ENCODE peak calls at places on chromosomes 5 and 9, in five cellular contexts. S is RWPE2; I is osteoblast; V is fibroblast of lung; K is effector memory CD4-positive, alpha-beta T cell. F is an unnamed sample. For H3K27me3 and H3K4me1, the result is how much of the 10 kb centered on the place peaks cover.

GRCh38 chr9:114850871-114851270 is 45.0 kb upstream of the TNFSF15 start:
- DNase-seq in S (no peak), I (no peak), V (no peak), K (no peak), F (no peak)

GRCh38 chr5:18977880-18978279 is 1010.1 kb downstream of the CDH18 start:
- DNase-seq in S (no peak), I (no peak), V (no peak), K (no peak), F (no peak)

GRCh38 chr9:108599571-108599970 is 256.2 kb downstream of the ACTL7B start:
- DNase-seq in S (no peak), I (no peak), V (no peak), K (no peak), F (no peak)

GRCh38 chr5:10301842-10302610 is 5.7 kb downstream of the CMBL start:
- DNase-seq in S (peak), I (no peak), V (no peak), K (no peak), F (peak)

GRCh38 chr5:108548684-108549596 is 167.0 kb upstream of the FBXL17 start:
- DNase-seq in S (no peak), I (no peak), V (no peak), K (no peak), F (no peak)

GRCh38 chr9:33263936-33264472 is 504 bp downstream of the BAG1 start:
- DNase-seq in S (peak), I (peak), V (peak), K (peak), F (peak)

GRCh38 chr5:132981288-132981687 is 17.9 kb upstream of the AFF4 start:
- DNase-seq in S (no peak), I (no peak), V (no peak), K (no peak), F (no peak)

GRCh38 chr5:50694027-50694590 is 27.7 kb downstream of the PARP8 start:
- DNase-seq in S (no peak), I (no peak), V (peak), K (no peak), F (no peak)

GRCh38 chr5:159049844-159050318 is 49.8 kb downstream of the EBF1 start:
- DNase-seq in S (no peak), I (no peak), V (peak), K (no peak), F (no peak)

GRCh38 chr5:142902188-142902965 is 132.2 kb downstream of the ARHGAP26 start:
- DNase-seq in S (no peak), I (no peak), V (no peak), K (no peak), F (no peak)

GRCh38 chr5:98771389-98772109 is 1.9 kb upstream of the RGMB start:
- DNase-seq in S (no peak), I (peak), V (peak), K (peak), F (no peak)

GRCh38 chr5:42745426-42745825 is 11.2 kb upstream of the CCDC152 start:
- DNase-seq in S (no peak), I (no peak), V (peak), K (no peak), F (no peak)

GRCh38 chr9:76107487-76107886 is 217.0 kb downstream of the PCSK5 start:
- DNase-seq in S (no peak), I (no peak), V (no peak), K (no peak), F (no peak)

GRCh38 chr5:90169078-90169477 is 240.5 kb downstream of the CETN3 start:
- DNase-seq in S (no peak), I (no peak), V (no peak), K (no peak), F (no peak)

GRCh38 chr9:20364954-20365353 is 257.3 kb downstream of the MLLT3 start:
- DNase-seq in S (no peak), I (no peak), V (no peak), K (no peak), F (no peak)

GRCh38 chr9:125995006-125995405 is 247.8 kb downstream of the PBX3 start:
- DNase-seq in S (no peak), I (no peak), V (no peak), K (no peak), F (no peak)

GRCh38 chr5:35963381-35963843 is 25.0 kb upstream of the CAPSL start:
- DNase-seq in S (no peak), I (no peak), V (peak), K (no peak), F (no peak)

GRCh38 chr9:96232539-96233241 is 69.3 kb downstream of the HSD17B3 start:
- DNase-seq in S (no peak), I (peak), V (peak), K (no peak), F (no peak)

GRCh38 chr9:36985769-36986547 is 48.1 kb downstream of the PAX5 start:
- DNase-seq in S (peak), I (peak), V (no peak), K (no peak), F (no peak)

GRCh38 chr5:109328626-109329025 is 81.1 kb downstream of the PJA2 start:
- DNase-seq in S (no peak), I (peak), V (no peak), K (no peak), F (no peak)

GRCh38 chr9:96612105-96612965 is 7.3 kb downstream of the CDC14B start:
- DNase-seq in S (no peak), I (peak), V (peak), K (no peak), F (no peak)

GRCh38 chr9:71145179-71145578 is 23.8 kb upstream of the TRPM3 start:
- DNase-seq in S (no peak), I (no peak), V (no peak), K (no peak), F (no peak)

GRCh38 chr9:114055061-114055460 is 23.0 kb downstream of the AMBP start:
- DNase-seq in S (no peak), I (no peak), V (no peak), K (no peak), F (peak)

GRCh38 chr5:93721045-93721444 is 20.4 kb downstream of the POU5F2 start:
- DNase-seq in S (no peak), I (no peak), V (no peak), K (no peak), F (no peak)

GRCh38 chr5:96247733-96248132 is 185.3 kb downstream of the PCSK1 start:
- DNase-seq in S (no peak), I (no peak), V (no peak), K (no peak), F (no peak)

GRCh38 chr5:180006116-180006515 is 65.4 kb downstream of the RNF130 start:
- DNase-seq in S (no peak), I (no peak), V (no peak), K (no peak), F (no peak)

GRCh38 chr5:91469517-91470165 is 86.5 kb upstream of the ARRDC3 start:
- DNase-seq in S (no peak), I (no peak), V (no peak), K (no peak), F (no peak)

GRCh38 chr5:157366741-157367684 is 93.0 kb upstream of the NIPAL4 start:
- DNase-seq in S (no peak), I (no peak), V (peak), K (no peak), F (no peak)

GRCh38 chr9:19903076-19903475 is 114.2 kb upstream of the SLC24A2 start:
- DNase-seq in S (no peak), I (no peak), V (no peak), K (no peak), F (no peak)

GRCh38 chr5:35198096-35198495 is 32.2 kb downstream of the PRLR start:
- DNase-seq in S (no peak), I (no peak), V (peak), K (no peak), F (no peak)

GRCh38 chr9:121280715-121281613 is 13.0 kb downstream of the GSN start:
- DNase-seq in S (no peak), I (no peak), V (no peak), K (no peak), F (no peak)

GRCh38 chr9:133914483-133915342 is 77.4 kb downstream of the VAV2 start:
- DNase-seq in S (no peak), I (no peak), V (no peak), K (no peak), F (no peak)

GRCh38 chr9:110148384-110148783 is 59.6 kb downstream of the C9orf152 start:
- DNase-seq in S (no peak), I (no peak), V (no peak), K (no peak), F (peak)

GRCh38 chr5:167573274-167574127 is 717.9 kb upstream of the WWC1 start:
- DNase-seq in S (no peak), I (no peak), V (peak), K (no peak), F (no peak)

GRCh38 chr5:68290260-68290674 is 74.7 kb downstream of the PIK3R1 start:
- DNase-seq in S (no peak), I (peak), V (peak), K (no peak), F (no peak)

GRCh38 chr9:133461975-133462374 is 2.2 kb downstream of the CACFD1 start:
- DNase-seq in S (no peak), I (no peak), V (no peak), K (no peak), F (no peak)

GRCh38 chr9:138049779-138050471 is 172.3 kb downstream of the CACNA1B start:
- DNase-seq in S (peak), I (no peak), V (no peak), K (no peak), F (peak)

GRCh38 chr9:86965627-86966395 is 18.5 kb upstream of the GAS1 start:
- DNase-seq in S (no peak), I (no peak), V (peak), K (no peak), F (no peak)

GRCh38 chr5:17312358-17312757 is 94.9 kb downstream of the BASP1 start:
- DNase-seq in S (no peak), I (no peak), V (peak), K (no peak), F (no peak)

GRCh38 chr5:109567374-109568044 is 122.2 kb upstream of the MAN2A1 start:
- DNase-seq in S (no peak), I (peak), V (peak), K (no peak), F (no peak)

GRCh38 chr9:84154320-84154719 is 173.7 kb downstream of the RMI1 start:
- DNase-seq in S (no peak), I (no peak), V (peak), K (no peak), F (no peak)
- H3K27me3 ChIP-seq in S (under half), I (under half), V (under half), K (under half), F (under half)

DNA sequence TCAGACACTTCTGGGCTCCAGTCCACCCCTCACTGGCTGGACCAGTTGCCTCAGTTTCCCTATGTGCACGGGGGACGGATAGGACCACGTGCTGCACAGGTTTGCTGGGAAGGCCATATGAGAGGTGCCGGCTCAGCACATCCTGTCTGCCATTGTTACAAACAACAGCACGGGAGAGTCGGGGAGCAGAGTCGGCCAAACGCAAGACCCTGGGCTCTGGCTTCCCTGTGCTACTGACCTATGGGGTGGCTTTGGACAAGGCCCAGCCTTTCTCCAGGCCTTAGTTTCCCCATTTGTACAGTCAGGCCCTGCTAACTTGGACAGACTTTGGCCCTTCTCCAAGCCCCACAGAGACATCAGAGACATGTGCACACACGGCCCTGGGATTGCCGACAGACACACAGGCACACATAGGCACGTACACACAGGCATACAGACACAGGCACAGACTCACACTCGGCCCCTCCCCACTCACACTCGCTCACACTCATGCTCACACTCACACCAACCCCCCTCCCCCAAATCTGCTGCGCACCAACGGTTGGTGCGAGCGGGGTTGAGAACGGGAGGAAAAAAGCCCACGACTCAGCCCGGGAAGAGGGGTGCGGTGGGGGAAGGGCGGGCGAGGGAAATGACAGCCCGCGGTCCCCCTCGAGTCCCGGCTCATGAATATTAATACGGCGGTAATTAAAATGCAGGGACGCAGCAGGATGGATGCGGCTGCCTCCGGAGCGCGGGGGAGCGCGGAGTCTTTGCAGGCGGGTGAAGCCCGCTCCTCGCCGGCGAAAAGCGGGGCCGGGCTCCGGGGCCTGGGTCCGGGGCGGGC is 133.0 kb downstream of the C9orf50 start:
- DNase-seq in S (no peak), I (peak), V (peak), K (peak), F (peak)
- H3K4me1 ChIP-seq in S (under half), I (half or more), V (half or more), K (half or more), F (half or more)

GRCh38 chr5:151298063-151298462 is 5.5 kb downstream of the SLC36A3 start:
- DNase-seq in S (no peak), I (peak), V (no peak), K (no peak), F (no peak)
- H3K27me3 ChIP-seq in S (under half), I (under half), V (under half), K (under half), F (under half)

DNA sequence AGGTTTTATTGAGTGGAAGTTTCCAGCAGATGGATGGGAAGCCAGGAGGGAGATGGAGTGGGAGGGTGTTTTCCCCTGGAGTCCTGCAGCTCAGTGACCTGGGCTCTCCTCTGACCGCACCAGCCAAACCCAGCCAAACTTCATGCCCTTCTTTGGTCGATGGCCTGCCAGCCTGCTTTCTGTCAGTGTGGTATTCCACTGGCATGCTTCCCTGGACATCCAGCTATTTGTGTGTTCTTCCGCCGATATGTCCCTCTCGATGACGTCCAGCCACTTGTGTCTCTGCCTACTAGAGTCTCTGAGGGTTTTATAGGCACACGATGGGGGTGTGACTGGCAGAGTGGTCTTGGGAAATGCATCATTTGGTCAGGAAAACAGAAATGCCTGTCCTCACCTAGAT is 33.8 kb downstream of the GPBP1 start:
- DNase-seq in S (no peak), I (no peak), V (no peak), K (no peak), F (no peak)
- H3K4me1 ChIP-seq in S (under half), I (under half), V (under half), K (under half), F (half or more)

GRCh38 chr5:1371191-1371590 is 26.3 kb upstream of the CLPTM1L start:
- DNase-seq in S (no peak), I (no peak), V (no peak), K (no peak), F (peak)

GRCh38 chr5:1374030-1374679 is 29.3 kb upstream of the CLPTM1L start:
- DNase-seq in S (no peak), I (no peak), V (no peak), K (no peak), F (peak)

GRCh38 chr5:1374680-1375055 is 29.8 kb upstream of the CLPTM1L start:
- DNase-seq in S (no peak), I (peak), V (peak), K (no peak), F (peak)

GRCh38 chr5:1368756-1369155 is 23.9 kb upstream of the CLPTM1L start:
- DNase-seq in S (no peak), I (peak), V (no peak), K (no peak), F (peak)

DNA sequence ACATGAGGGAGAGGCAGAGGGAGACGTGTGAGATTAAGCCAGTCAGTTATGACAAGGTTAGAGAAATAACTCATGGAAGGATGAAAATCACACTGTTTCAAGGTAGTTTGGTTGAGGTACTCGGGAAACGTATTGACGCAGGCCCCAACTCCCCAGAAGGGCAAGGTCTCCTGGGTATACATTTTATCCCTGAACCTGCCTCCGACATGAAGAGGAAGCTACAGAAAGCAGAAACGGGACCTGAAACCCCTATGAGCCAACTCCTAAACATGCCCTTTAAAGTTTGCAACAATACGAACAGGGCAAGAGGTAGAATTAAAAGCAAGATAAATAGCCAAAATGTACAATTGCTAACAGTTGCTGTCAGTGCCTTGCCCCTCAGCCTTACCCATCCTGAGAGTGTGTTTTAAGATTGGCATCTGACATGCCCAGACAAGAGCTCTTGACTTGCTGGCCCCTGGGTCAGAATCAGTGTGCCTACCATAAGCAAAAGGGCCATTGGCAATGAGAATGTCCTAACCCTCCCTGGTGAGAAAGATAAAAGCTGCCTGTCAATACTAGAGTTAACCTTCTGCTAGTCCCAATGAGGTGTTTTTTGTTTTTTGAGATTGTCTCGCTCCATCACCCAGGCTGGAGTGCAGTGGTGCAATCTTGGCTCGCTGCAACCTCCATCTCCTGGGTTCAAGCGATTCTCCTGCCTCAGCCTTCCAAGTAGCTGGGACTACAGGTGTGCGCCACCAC is 26.9 kb upstream of the CLPTM1L start:
- DNase-seq in S (no peak), I (no peak), V (no peak), K (no peak), F (peak)
- H3K27me3 ChIP-seq in S (under half), I (under half), V (under half), K (under half), F (under half)

F was measured in spleen.